ENCODE peak calls at places on chromosomes 7 and 10, in eight cellular contexts. One of them, this sample, is unnamed.

GRCh38 chr7:149284850-149285580 is 23.0 kb downstream of the ZNF783 start:
- DNase-seq in cardiac muscle cell: peak
- DNase-seq in PC-3: peak
- DNase-seq in RWPE2: peak
- DNase-seq in progenitor cell of endocrine pancreas: peak
- DNase-seq in colonic mucosa: peak
- DNase-seq in BJ: peak
- DNase-seq in choroid plexus epithelial cell: peak
- DNase-seq in this sample: no peak

GRCh38 chr7:31432831-31433340 is 81.0 kb upstream of the ITPRID1 start:
- DNase-seq in cardiac muscle cell: peak
- DNase-seq in PC-3: no peak
- DNase-seq in RWPE2: no peak
- DNase-seq in progenitor cell of endocrine pancreas: no peak
- DNase-seq in colonic mucosa: no peak
- DNase-seq in BJ: no peak
- DNase-seq in choroid plexus epithelial cell: no peak
- DNase-seq in this sample: no peak

GRCh38 chr10:16952010-16952550 is 134.9 kb upstream of the RSU1 start:
- DNase-seq in cardiac muscle cell: no peak
- DNase-seq in PC-3: no peak
- DNase-seq in RWPE2: no peak
- DNase-seq in progenitor cell of endocrine pancreas: no peak
- DNase-seq in colonic mucosa: no peak
- DNase-seq in BJ: no peak
- DNase-seq in choroid plexus epithelial cell: no peak
- DNase-seq in this sample: no peak

GRCh38 chr7:140036224-140036651 is 26.5 kb downstream of the PARP12 start:
- DNase-seq in cardiac muscle cell: no peak
- DNase-seq in PC-3: no peak
- DNase-seq in RWPE2: no peak
- DNase-seq in progenitor cell of endocrine pancreas: no peak
- DNase-seq in colonic mucosa: no peak
- DNase-seq in BJ: no peak
- DNase-seq in choroid plexus epithelial cell: no peak
- DNase-seq in this sample: no peak

GRCh38 chr7:30510124-30511074 is 5.8 kb upstream of the GGCT start:
- DNase-seq in cardiac muscle cell: peak
- DNase-seq in PC-3: peak
- DNase-seq in RWPE2: no peak
- DNase-seq in progenitor cell of endocrine pancreas: no peak
- DNase-seq in colonic mucosa: peak
- DNase-seq in BJ: no peak
- DNase-seq in choroid plexus epithelial cell: peak
- DNase-seq in this sample: no peak

GRCh38 chr7:35249537-35249907 is 4.4 kb downstream of the TBX20 start:
- DNase-seq in cardiac muscle cell: peak
- DNase-seq in PC-3: peak
- DNase-seq in RWPE2: no peak
- DNase-seq in progenitor cell of endocrine pancreas: no peak
- DNase-seq in colonic mucosa: no peak
- DNase-seq in BJ: no peak
- DNase-seq in choroid plexus epithelial cell: no peak
- DNase-seq in this sample: no peak

GRCh38 chr7:151076863-151077704 is 3.5 kb downstream of the FASTK start:
- DNase-seq in cardiac muscle cell: peak
- DNase-seq in PC-3: peak
- DNase-seq in RWPE2: no peak
- DNase-seq in progenitor cell of endocrine pancreas: no peak
- DNase-seq in colonic mucosa: no peak
- DNase-seq in BJ: no peak
- DNase-seq in choroid plexus epithelial cell: no peak
- DNase-seq in this sample: no peak

GRCh38 chr10:69230128-69230527 is 10.0 kb downstream of the HKDC1 start:
- DNase-seq in cardiac muscle cell: no peak
- DNase-seq in PC-3: no peak
- DNase-seq in RWPE2: no peak
- DNase-seq in progenitor cell of endocrine pancreas: no peak
- DNase-seq in colonic mucosa: no peak
- DNase-seq in BJ: no peak
- DNase-seq in choroid plexus epithelial cell: no peak
- DNase-seq in this sample: no peak

GRCh38 chr7:91344248-91344647 is 80.0 kb downstream of the FZD1 start:
- DNase-seq in cardiac muscle cell: peak
- DNase-seq in PC-3: no peak
- DNase-seq in RWPE2: no peak
- DNase-seq in progenitor cell of endocrine pancreas: no peak
- DNase-seq in colonic mucosa: no peak
- DNase-seq in BJ: no peak
- DNase-seq in choroid plexus epithelial cell: no peak
- DNase-seq in this sample: no peak

GRCh38 chr10:30583778-30584415 is 45.7 kb downstream of the LYZL2 start:
- DNase-seq in cardiac muscle cell: peak
- DNase-seq in PC-3: peak
- DNase-seq in RWPE2: no peak
- DNase-seq in progenitor cell of endocrine pancreas: no peak
- DNase-seq in colonic mucosa: peak
- DNase-seq in BJ: no peak
- DNase-seq in choroid plexus epithelial cell: peak
- DNase-seq in this sample: no peak

GRCh38 chr7:134763960-134764359 is 15.5 kb upstream of the CALD1 start:
- DNase-seq in cardiac muscle cell: no peak
- DNase-seq in PC-3: no peak
- DNase-seq in RWPE2: no peak
- DNase-seq in progenitor cell of endocrine pancreas: no peak
- DNase-seq in colonic mucosa: no peak
- DNase-seq in BJ: no peak
- DNase-seq in choroid plexus epithelial cell: no peak
- DNase-seq in this sample: no peak

GRCh38 chr7:97016392-97017196 is 8.0 kb downstream of the DLX5 start:
- DNase-seq in cardiac muscle cell: no peak
- DNase-seq in PC-3: peak
- DNase-seq in RWPE2: no peak
- DNase-seq in progenitor cell of endocrine pancreas: no peak
- DNase-seq in colonic mucosa: no peak
- DNase-seq in BJ: no peak
- DNase-seq in choroid plexus epithelial cell: no peak
- DNase-seq in this sample: no peak

GRCh38 chr10:93261961-93262610 is 188.4 kb downstream of the CYP26A1 start:
- DNase-seq in cardiac muscle cell: peak
- DNase-seq in PC-3: peak
- DNase-seq in RWPE2: no peak
- DNase-seq in progenitor cell of endocrine pancreas: no peak
- DNase-seq in colonic mucosa: no peak
- DNase-seq in BJ: no peak
- DNase-seq in choroid plexus epithelial cell: peak
- DNase-seq in this sample: no peak

GRCh38 chr10:34392641-34393170 is 422.4 kb downstream of the PARD3 start:
- DNase-seq in cardiac muscle cell: no peak
- DNase-seq in PC-3: peak
- DNase-seq in RWPE2: no peak
- DNase-seq in progenitor cell of endocrine pancreas: no peak
- DNase-seq in colonic mucosa: no peak
- DNase-seq in BJ: no peak
- DNase-seq in choroid plexus epithelial cell: no peak
- DNase-seq in this sample: no peak

GRCh38 chr10:119470920-119471702 is 71.4 kb downstream of the RGS10 start:
- DNase-seq in cardiac muscle cell: no peak
- DNase-seq in PC-3: no peak
- DNase-seq in RWPE2: no peak
- DNase-seq in progenitor cell of endocrine pancreas: no peak
- DNase-seq in colonic mucosa: no peak
- DNase-seq in BJ: no peak
- DNase-seq in choroid plexus epithelial cell: no peak
- DNase-seq in this sample: no peak

GRCh38 chr7:74026406-74027123 is 1.4 kb upstream of the ELN start:
- DNase-seq in cardiac muscle cell: peak
- DNase-seq in PC-3: peak
- DNase-seq in RWPE2: no peak
- DNase-seq in progenitor cell of endocrine pancreas: peak
- DNase-seq in colonic mucosa: peak
- DNase-seq in BJ: no peak
- DNase-seq in choroid plexus epithelial cell: peak
- DNase-seq in this sample: no peak

GRCh38 chr10:125208854-125209545 is 48.6 kb upstream of the CTBP2 start:
- DNase-seq in cardiac muscle cell: no peak
- DNase-seq in PC-3: no peak
- DNase-seq in RWPE2: no peak
- DNase-seq in progenitor cell of endocrine pancreas: no peak
- DNase-seq in colonic mucosa: no peak
- DNase-seq in BJ: no peak
- DNase-seq in choroid plexus epithelial cell: no peak
- DNase-seq in this sample: no peak

GRCh38 chr7:78018541-78019456 is 220.2 kb downstream of the PHTF2 start:
- DNase-seq in cardiac muscle cell: peak
- DNase-seq in PC-3: peak
- DNase-seq in RWPE2: no peak
- DNase-seq in progenitor cell of endocrine pancreas: no peak
- DNase-seq in colonic mucosa: peak
- DNase-seq in BJ: no peak
- DNase-seq in choroid plexus epithelial cell: peak
- DNase-seq in this sample: no peak

GRCh38 chr10:33142290-33142689 is 184.3 kb upstream of the ITGB1 start:
- DNase-seq in cardiac muscle cell: peak
- DNase-seq in PC-3: no peak
- DNase-seq in RWPE2: no peak
- DNase-seq in progenitor cell of endocrine pancreas: no peak
- DNase-seq in colonic mucosa: no peak
- DNase-seq in BJ: no peak
- DNase-seq in choroid plexus epithelial cell: peak
- DNase-seq in this sample: no peak

GRCh38 chr10:62934258-62934657 is 118.1 kb upstream of the EGR2 start:
- DNase-seq in cardiac muscle cell: no peak
- DNase-seq in PC-3: no peak
- DNase-seq in RWPE2: no peak
- DNase-seq in progenitor cell of endocrine pancreas: no peak
- DNase-seq in colonic mucosa: no peak
- DNase-seq in BJ: no peak
- DNase-seq in choroid plexus epithelial cell: no peak
- DNase-seq in this sample: no peak

DNA sequence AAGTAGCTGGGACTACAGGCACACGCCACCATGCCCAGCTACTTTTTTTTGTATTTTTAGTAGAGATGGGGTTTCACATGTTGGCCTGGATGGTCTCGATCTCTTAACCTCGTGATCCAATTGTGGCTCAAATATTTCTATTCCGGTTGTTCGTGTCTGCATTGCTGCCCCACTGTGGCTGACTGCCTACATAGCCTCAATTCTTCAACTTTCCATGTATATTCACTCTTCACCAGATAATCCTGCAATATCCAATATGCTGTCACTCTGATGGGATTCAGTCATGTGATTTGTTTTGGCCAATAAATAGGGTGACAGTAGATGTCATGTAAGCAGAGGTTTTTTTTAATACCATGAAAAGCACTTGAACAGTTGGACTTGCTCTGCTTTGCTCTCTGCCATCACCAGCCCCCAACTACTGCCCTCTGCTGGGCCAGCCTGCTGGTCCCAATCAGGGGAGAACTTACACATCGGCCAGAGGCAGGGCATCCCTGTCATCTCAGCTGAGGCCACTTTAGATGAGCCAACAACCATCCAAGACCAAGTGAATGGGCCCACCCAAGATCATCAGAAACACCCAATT is 56.7 kb downstream of the NSUN6 start:
- DNase-seq in cardiac muscle cell: no peak
- DNase-seq in PC-3: peak
- DNase-seq in RWPE2: no peak
- DNase-seq in progenitor cell of endocrine pancreas: no peak
- DNase-seq in colonic mucosa: no peak
- DNase-seq in BJ: no peak
- DNase-seq in choroid plexus epithelial cell: peak
- DNase-seq in this sample: no peak
- TF ChIP-seq CTCF in cardiac muscle cell: peak
- TF ChIP-seq CTCF in PC-3: peak
- TF ChIP-seq CTCF in RWPE2: peak
- TF ChIP-seq CTCF in progenitor cell of endocrine pancreas: peak
- TF ChIP-seq CTCF in colonic mucosa: no peak
- TF ChIP-seq CTCF in BJ: no peak
- TF ChIP-seq CTCF in choroid plexus epithelial cell: peak
- TF ChIP-seq CTCF in this sample: peak

GRCh38 chr10:50614444-50615137 is 9.2 kb downstream of the SGMS1 start:
- DNase-seq in cardiac muscle cell: no peak
- DNase-seq in PC-3: peak
- DNase-seq in RWPE2: no peak
- DNase-seq in progenitor cell of endocrine pancreas: no peak
- DNase-seq in colonic mucosa: no peak
- DNase-seq in BJ: no peak
- DNase-seq in choroid plexus epithelial cell: no peak
- DNase-seq in this sample: no peak
- TF ChIP-seq CTCF in cardiac muscle cell: no peak
- TF ChIP-seq CTCF in PC-3: peak
- TF ChIP-seq CTCF in RWPE2: peak
- TF ChIP-seq CTCF in progenitor cell of endocrine pancreas: peak
- TF ChIP-seq CTCF in colonic mucosa: peak
- TF ChIP-seq CTCF in BJ: peak
- TF ChIP-seq CTCF in choroid plexus epithelial cell: peak
- TF ChIP-seq CTCF in this sample: peak

GRCh38 chr7:130566898-130567280 is 75.0 kb downstream of the MEST start:
- DNase-seq in cardiac muscle cell: no peak
- DNase-seq in PC-3: no peak
- DNase-seq in RWPE2: no peak
- DNase-seq in progenitor cell of endocrine pancreas: no peak
- DNase-seq in colonic mucosa: no peak
- DNase-seq in BJ: no peak
- DNase-seq in choroid plexus epithelial cell: no peak
- DNase-seq in this sample: no peak

GRCh38 chr7:130566168-130566897 is 74.4 kb downstream of the MEST start:
- DNase-seq in cardiac muscle cell: peak
- DNase-seq in PC-3: peak
- DNase-seq in RWPE2: no peak
- DNase-seq in progenitor cell of endocrine pancreas: no peak
- DNase-seq in colonic mucosa: no peak
- DNase-seq in BJ: no peak
- DNase-seq in choroid plexus epithelial cell: peak
- DNase-seq in this sample: no peak

GRCh38 chr7:130559184-130559583 is 67.3 kb downstream of the MEST start:
- DNase-seq in cardiac muscle cell: no peak
- DNase-seq in PC-3: no peak
- DNase-seq in RWPE2: no peak
- DNase-seq in progenitor cell of endocrine pancreas: no peak
- DNase-seq in colonic mucosa: no peak
- DNase-seq in BJ: no peak
- DNase-seq in choroid plexus epithelial cell: no peak
- DNase-seq in this sample: no peak

GRCh38 chr7:130560972-130561371 is 69.1 kb downstream of the MEST start:
- DNase-seq in cardiac muscle cell: peak
- DNase-seq in PC-3: peak
- DNase-seq in RWPE2: no peak
- DNase-seq in progenitor cell of endocrine pancreas: no peak
- DNase-seq in colonic mucosa: no peak
- DNase-seq in BJ: no peak
- DNase-seq in choroid plexus epithelial cell: peak
- DNase-seq in this sample: no peak
- TF ChIP-seq CTCF in cardiac muscle cell: peak
- TF ChIP-seq CTCF in PC-3: peak
- TF ChIP-seq CTCF in RWPE2: peak
- TF ChIP-seq CTCF in progenitor cell of endocrine pancreas: no peak
- TF ChIP-seq CTCF in colonic mucosa: no peak
- TF ChIP-seq CTCF in BJ: peak
- TF ChIP-seq CTCF in choroid plexus epithelial cell: peak
- TF ChIP-seq CTCF in this sample: peak

GRCh38 chr7:98993024-98993897 is 114.9 kb downstream of the TRRAP start:
- DNase-seq in cardiac muscle cell: no peak
- DNase-seq in PC-3: no peak
- DNase-seq in RWPE2: no peak
- DNase-seq in progenitor cell of endocrine pancreas: no peak
- DNase-seq in colonic mucosa: no peak
- DNase-seq in BJ: no peak
- DNase-seq in choroid plexus epithelial cell: peak
- DNase-seq in this sample: peak
- TF ChIP-seq CTCF in cardiac muscle cell: no peak
- TF ChIP-seq CTCF in PC-3: peak
- TF ChIP-seq CTCF in RWPE2: no peak
- TF ChIP-seq CTCF in progenitor cell of endocrine pancreas: peak
- TF ChIP-seq CTCF in colonic mucosa: no peak
- TF ChIP-seq CTCF in BJ: no peak
- TF ChIP-seq CTCF in choroid plexus epithelial cell: peak
- TF ChIP-seq CTCF in this sample: peak